ENCODE peak calls at places on chromosome 15, in ten cellular contexts. One of them, this sample, is unnamed.

GRCh38 chr15:62413147-62413546 is 248.1 kb upstream of the C2CD4B start:
- DNase-seq in heart left ventricle: no peak
- DNase-seq in suprapubic skin: no peak
- DNase-seq in A549: no peak
- DNase-seq in IMR-90: no peak
- DNase-seq in ovary: no peak
- DNase-seq in HCT116: no peak
- DNase-seq in transverse colon: no peak
- DNase-seq in GM12878: no peak
- DNase-seq in stomach: no peak
- DNase-seq in this sample: no peak

GRCh38 chr15:66634540-66634939 is 67.5 kb upstream of the SMAD6 start:
- DNase-seq in GM12878: no peak
- DNase-seq in heart left ventricle: no peak
- DNase-seq in stomach: no peak
- DNase-seq in ovary: no peak
- DNase-seq in IMR-90: no peak
- DNase-seq in suprapubic skin: no peak
- DNase-seq in HCT116: no peak
- DNase-seq in transverse colon: no peak
- DNase-seq in A549: no peak
- DNase-seq in this sample: no peak

GRCh38 chr15:60363903-60364302 is 33.9 kb downstream of the ANXA2 start:
- DNase-seq in IMR-90: no peak
- DNase-seq in suprapubic skin: no peak
- DNase-seq in ovary: no peak
- DNase-seq in heart left ventricle: no peak
- DNase-seq in GM12878: no peak
- DNase-seq in stomach: no peak
- DNase-seq in HCT116: no peak
- DNase-seq in transverse colon: no peak
- DNase-seq in A549: no peak
- DNase-seq in this sample: no peak

GRCh38 chr15:77185242-77185785 is 114.4 kb upstream of the TSPAN3 start:
- DNase-seq in heart left ventricle: no peak
- DNase-seq in ovary: no peak
- DNase-seq in GM12878: no peak
- DNase-seq in HCT116: no peak
- DNase-seq in transverse colon: no peak
- DNase-seq in IMR-90: no peak
- DNase-seq in A549: no peak
- DNase-seq in stomach: no peak
- DNase-seq in suprapubic skin: no peak
- DNase-seq in this sample: no peak

GRCh38 chr15:81633889-81634288 is 259.9 kb upstream of the TMC3 start:
- DNase-seq in heart left ventricle: no peak
- DNase-seq in HCT116: no peak
- DNase-seq in A549: no peak
- DNase-seq in GM12878: no peak
- DNase-seq in stomach: no peak
- DNase-seq in ovary: no peak
- DNase-seq in IMR-90: no peak
- DNase-seq in transverse colon: no peak
- DNase-seq in suprapubic skin: no peak
- DNase-seq in this sample: no peak

GRCh38 chr15:86054338-86054737 is 25.3 kb upstream of the AGBL1 start:
- DNase-seq in suprapubic skin: no peak
- DNase-seq in heart left ventricle: no peak
- DNase-seq in IMR-90: no peak
- DNase-seq in transverse colon: no peak
- DNase-seq in HCT116: no peak
- DNase-seq in A549: no peak
- DNase-seq in ovary: no peak
- DNase-seq in GM12878: no peak
- DNase-seq in stomach: no peak
- DNase-seq in this sample: no peak

GRCh38 chr15:68407141-68407885 is 24.6 kb downstream of the ITGA11 start:
- DNase-seq in stomach: peak; percentile 24
- DNase-seq in GM12878: no peak
- DNase-seq in suprapubic skin: peak; percentile 68
- DNase-seq in A549: no peak
- DNase-seq in transverse colon: no peak
- DNase-seq in heart left ventricle: no peak
- DNase-seq in HCT116: no peak
- DNase-seq in IMR-90: no peak
- DNase-seq in ovary: peak; percentile 2
- DNase-seq in this sample: no peak

GRCh38 chr15:47737424-47737823 is 20.1 kb downstream of the SEMA6D start:
- DNase-seq in A549: no peak
- DNase-seq in suprapubic skin: no peak
- DNase-seq in IMR-90: peak; percentile 44
- DNase-seq in GM12878: no peak
- DNase-seq in HCT116: no peak
- DNase-seq in ovary: no peak
- DNase-seq in stomach: no peak
- DNase-seq in heart left ventricle: no peak
- DNase-seq in transverse colon: no peak
- DNase-seq in this sample: no peak

GRCh38 chr15:69540622-69541021 is 88.0 kb downstream of the RPLP1 start:
- DNase-seq in ovary: no peak
- DNase-seq in HCT116: no peak
- DNase-seq in IMR-90: no peak
- DNase-seq in GM12878: no peak
- DNase-seq in A549: no peak
- DNase-seq in stomach: no peak
- DNase-seq in suprapubic skin: no peak
- DNase-seq in transverse colon: no peak
- DNase-seq in heart left ventricle: no peak
- DNase-seq in this sample: no peak

GRCh38 chr15:66919421-66919820 is 146.0 kb upstream of the SMAD3 start:
- DNase-seq in A549: no peak
- DNase-seq in transverse colon: no peak
- DNase-seq in stomach: peak; percentile 40
- DNase-seq in HCT116: no peak
- DNase-seq in suprapubic skin: no peak
- DNase-seq in ovary: no peak
- DNase-seq in IMR-90: no peak
- DNase-seq in GM12878: no peak
- DNase-seq in heart left ventricle: no peak
- DNase-seq in this sample: no peak

GRCh38 chr15:36682091-36682490 is 102.7 kb downstream of the CDIN1 start:
- DNase-seq in ovary: no peak
- DNase-seq in IMR-90: peak; percentile 40
- DNase-seq in transverse colon: no peak
- DNase-seq in HCT116: no peak
- DNase-seq in stomach: no peak
- DNase-seq in GM12878: no peak
- DNase-seq in suprapubic skin: no peak
- DNase-seq in heart left ventricle: no peak
- DNase-seq in A549: no peak
- DNase-seq in this sample: no peak

GRCh38 chr15:38860682-38861081 is 296.1 kb upstream of the RASGRP1 start:
- DNase-seq in HCT116: no peak
- DNase-seq in stomach: no peak
- DNase-seq in heart left ventricle: no peak
- DNase-seq in suprapubic skin: no peak
- DNase-seq in ovary: no peak
- DNase-seq in IMR-90: peak; percentile 33
- DNase-seq in A549: no peak
- DNase-seq in GM12878: no peak
- DNase-seq in transverse colon: no peak
- DNase-seq in this sample: no peak

GRCh38 chr15:90104551-90104950 is 2.3 kb upstream of the IDH2 start:
- DNase-seq in IMR-90: no peak
- DNase-seq in stomach: peak; percentile 86
- DNase-seq in ovary: no peak
- DNase-seq in heart left ventricle: peak; percentile 62
- DNase-seq in GM12878: no peak
- DNase-seq in suprapubic skin: no peak
- DNase-seq in HCT116: no peak
- DNase-seq in A549: no peak
- DNase-seq in transverse colon: peak; percentile 59
- DNase-seq in this sample: no peak

GRCh38 chr15:38217181-38217580 is 35.5 kb upstream of the SPRED1 start:
- DNase-seq in IMR-90: peak; percentile 76
- DNase-seq in HCT116: no peak
- DNase-seq in transverse colon: no peak
- DNase-seq in heart left ventricle: no peak
- DNase-seq in stomach: no peak
- DNase-seq in GM12878: no peak
- DNase-seq in ovary: no peak
- DNase-seq in suprapubic skin: no peak
- DNase-seq in A549: no peak
- DNase-seq in this sample: no peak

GRCh38 chr15:89820651-89821611 is 6.3 kb upstream of the ANPEP start:
- DNase-seq in suprapubic skin: no peak
- DNase-seq in GM12878: no peak
- DNase-seq in ovary: no peak
- DNase-seq in stomach: no peak
- DNase-seq in transverse colon: no peak
- DNase-seq in HCT116: peak; percentile 6
- DNase-seq in A549: peak; percentile 81
- DNase-seq in IMR-90: peak; percentile 86
- DNase-seq in heart left ventricle: no peak
- DNase-seq in this sample: no peak

GRCh38 chr15:60568301-60568742 is 89.4 kb upstream of the ICE2 start:
- DNase-seq in GM12878: peak; percentile 87
- DNase-seq in heart left ventricle: no peak
- DNase-seq in HCT116: no peak
- DNase-seq in IMR-90: no peak
- DNase-seq in stomach: no peak
- DNase-seq in transverse colon: peak; percentile 48
- DNase-seq in ovary: no peak
- DNase-seq in suprapubic skin: no peak
- DNase-seq in A549: no peak
- DNase-seq in this sample: no peak

GRCh38 chr15:66698318-66698961 is 3.6 kb upstream of the SMAD6 start:
- DNase-seq in heart left ventricle: peak; percentile 85
- DNase-seq in HCT116: peak; percentile 61
- DNase-seq in transverse colon: peak; percentile 76
- DNase-seq in GM12878: no peak
- DNase-seq in A549: peak; percentile 93
- DNase-seq in IMR-90: peak; percentile 56
- DNase-seq in stomach: peak; percentile 77
- DNase-seq in ovary: peak; percentile 65
- DNase-seq in suprapubic skin: no peak
- DNase-seq in this sample: no peak

GRCh38 chr15:68383161-68384074 is 48.5 kb downstream of the ITGA11 start:
- DNase-seq in heart left ventricle: no peak
- DNase-seq in A549: peak; percentile 78
- DNase-seq in suprapubic skin: peak; percentile 24
- DNase-seq in transverse colon: peak; percentile 23
- DNase-seq in IMR-90: peak; percentile 31
- DNase-seq in GM12878: no peak
- DNase-seq in HCT116: peak; percentile 36
- DNase-seq in stomach: peak; percentile 26
- DNase-seq in ovary: no peak
- DNase-seq in this sample: no peak

GRCh38 chr15:100919481-100920405 is 586 bp downstream of the LRRK1 start:
- DNase-seq in IMR-90: peak; percentile 19
- DNase-seq in suprapubic skin: no peak
- DNase-seq in transverse colon: peak; percentile 39
- DNase-seq in ovary: peak; percentile 31
- DNase-seq in heart left ventricle: no peak
- DNase-seq in GM12878: no peak
- DNase-seq in HCT116: no peak
- DNase-seq in A549: peak; percentile 61
- DNase-seq in stomach: no peak
- DNase-seq in this sample: no peak

GRCh38 chr15:48375767-48376166 is 44.5 kb downstream of the DUT start:
- DNase-seq in suprapubic skin: no peak
- DNase-seq in transverse colon: no peak
- DNase-seq in GM12878: no peak
- DNase-seq in IMR-90: no peak
- DNase-seq in ovary: no peak
- DNase-seq in HCT116: no peak
- DNase-seq in stomach: no peak
- DNase-seq in A549: no peak
- DNase-seq in heart left ventricle: no peak
- DNase-seq in this sample: no peak

GRCh38 chr15:47820047-47820779 is 102.9 kb downstream of the SEMA6D start:
- DNase-seq in GM12878: no peak
- DNase-seq in heart left ventricle: no peak
- DNase-seq in HCT116: no peak
- DNase-seq in stomach: no peak
- DNase-seq in suprapubic skin: no peak
- DNase-seq in A549: no peak
- DNase-seq in IMR-90: peak; percentile 25
- DNase-seq in transverse colon: no peak
- DNase-seq in ovary: peak; percentile 26
- DNase-seq in this sample: no peak

GRCh38 chr15:75842722-75843617 is at the start of gene UBE2Q2:
- DNase-seq in stomach: peak; percentile 63
- DNase-seq in HCT116: no peak
- DNase-seq in A549: peak; percentile 93
- DNase-seq in IMR-90: peak; percentile 62
- DNase-seq in ovary: peak; percentile 72
- DNase-seq in suprapubic skin: peak; percentile 82
- DNase-seq in GM12878: no peak
- DNase-seq in transverse colon: peak; percentile 74
- DNase-seq in heart left ventricle: peak; percentile 86
- DNase-seq in this sample: peak; percentile 26
- TF ChIP-seq POLR2A in stomach: no peak
- TF ChIP-seq POLR2A in HCT116: peak; percentile 40
- TF ChIP-seq POLR2A in A549: peak; percentile 78
- TF ChIP-seq POLR2A in IMR-90: peak; percentile 66
- TF ChIP-seq POLR2A in ovary: peak; percentile 6
- TF ChIP-seq POLR2A in suprapubic skin: no peak
- TF ChIP-seq POLR2A in GM12878: peak; percentile 81
- TF ChIP-seq POLR2A in transverse colon: no peak
- TF ChIP-seq POLR2A in heart left ventricle: no peak
- TF ChIP-seq POLR2A in this sample: peak; percentile 53

GRCh38 chr15:59292393-59292792 is 80.3 kb downstream of the MYO1E start:
- DNase-seq in ovary: no peak
- DNase-seq in HCT116: no peak
- DNase-seq in suprapubic skin: no peak
- DNase-seq in transverse colon: no peak
- DNase-seq in GM12878: no peak
- DNase-seq in A549: no peak
- DNase-seq in heart left ventricle: no peak
- DNase-seq in stomach: no peak
- DNase-seq in IMR-90: peak; percentile 51
- DNase-seq in this sample: no peak
- H3K4me3 ChIP-seq in ovary: no peak overlapping the region
- H3K4me3 ChIP-seq in HCT116: no peak overlapping the region
- H3K4me3 ChIP-seq in suprapubic skin: no peak overlapping the region
- H3K4me3 ChIP-seq in transverse colon: no peak overlapping the region
- H3K4me3 ChIP-seq in GM12878: peak overlapping the region; percentile 33
- H3K4me3 ChIP-seq in A549: no peak overlapping the region
- H3K4me3 ChIP-seq in heart left ventricle: no peak overlapping the region
- H3K4me3 ChIP-seq in stomach: no peak overlapping the region
- H3K4me3 ChIP-seq in IMR-90: no peak overlapping the region
- H3K4me3 ChIP-seq in this sample: no peak overlapping the region

GRCh38 chr15:50977157-50977556 is 68.7 kb downstream of the AP4E1 start:
- DNase-seq in transverse colon: no peak
- DNase-seq in IMR-90: peak; percentile 54
- DNase-seq in HCT116: no peak
- DNase-seq in suprapubic skin: no peak
- DNase-seq in stomach: no peak
- DNase-seq in A549: no peak
- DNase-seq in ovary: no peak
- DNase-seq in GM12878: no peak
- DNase-seq in heart left ventricle: no peak
- DNase-seq in this sample: no peak
- H3K27ac ChIP-seq in transverse colon: no peak overlapping the region
- H3K27ac ChIP-seq in IMR-90: no peak overlapping the region
- H3K27ac ChIP-seq in HCT116: no peak overlapping the region
- H3K27ac ChIP-seq in suprapubic skin: no peak overlapping the region
- H3K27ac ChIP-seq in stomach: no peak overlapping the region
- H3K27ac ChIP-seq in A549: no peak overlapping the region
- H3K27ac ChIP-seq in ovary: no peak overlapping the region
- H3K27ac ChIP-seq in GM12878: no peak overlapping the region
- H3K27ac ChIP-seq in heart left ventricle: peak overlapping the region; percentile 46
- H3K27ac ChIP-seq in this sample: no peak overlapping the region

GRCh38 chr15:80152180-80152895 is 461 bp upstream of the FAH start:
- DNase-seq in HCT116: peak; percentile 88
- DNase-seq in stomach: peak; percentile 96
- DNase-seq in GM12878: peak; percentile 43
- DNase-seq in transverse colon: peak; percentile 98
- DNase-seq in A549: peak; percentile 96
- DNase-seq in IMR-90: peak; percentile 90
- DNase-seq in ovary: peak; percentile 98
- DNase-seq in suprapubic skin: peak; percentile 97
- DNase-seq in heart left ventricle: peak; percentile 98
- DNase-seq in this sample: peak; percentile 99
- TF ChIP-seq POLR2A in HCT116: no peak
- TF ChIP-seq POLR2A in stomach: no peak
- TF ChIP-seq POLR2A in GM12878: no peak
- TF ChIP-seq POLR2A in transverse colon: no peak
- TF ChIP-seq POLR2A in A549: peak; percentile 40
- TF ChIP-seq POLR2A in IMR-90: no peak
- TF ChIP-seq POLR2A in ovary: no peak
- TF ChIP-seq POLR2A in suprapubic skin: no peak
- TF ChIP-seq POLR2A in heart left ventricle: no peak
- TF ChIP-seq POLR2A in this sample: peak; percentile 74